ENCODE peak calls at places on chromosomes 11 and 22, in five cellular contexts. One of them, this sample, is unnamed.

GRCh38 chr11:111735262-111736116 is 30.7 kb downstream of the PPP2R1B start:
- DNase-seq in osteoblast: peak; percentile 97
- DNase-seq in AG20443: peak; percentile 92
- DNase-seq in omental fat pad: peak; percentile 70
- DNase-seq in NCI-H2081: peak; percentile 91
- DNase-seq in this sample: peak; percentile 43

GRCh38 chr22:29253561-29254282 is 14.1 kb downstream of the RHBDD3 start:
- DNase-seq in NCI-H2081: no peak
- DNase-seq in AG20443: no peak
- DNase-seq in omental fat pad: no peak
- DNase-seq in osteoblast: peak; percentile 32
- DNase-seq in this sample: no peak

GRCh38 chr11:133835258-133836075 is 9.8 kb downstream of the SPATA19 start:
- DNase-seq in osteoblast: peak; percentile 98
- DNase-seq in AG20443: peak; percentile 83
- DNase-seq in omental fat pad: no peak
- DNase-seq in NCI-H2081: peak; percentile 77
- DNase-seq in this sample: peak; percentile 75

GRCh38 chr11:94934362-94934761 is 39.0 kb downstream of the CWC15 start:
- DNase-seq in AG20443: peak; percentile 65
- DNase-seq in omental fat pad: no peak
- DNase-seq in NCI-H2081: no peak
- DNase-seq in osteoblast: peak; percentile 71
- DNase-seq in this sample: peak; percentile 62

GRCh38 chr11:99020324-99021225 is at the start of gene CNTN5:
- DNase-seq in AG20443: peak; percentile 17
- DNase-seq in osteoblast: no peak
- DNase-seq in omental fat pad: no peak
- DNase-seq in NCI-H2081: peak; percentile 87
- DNase-seq in this sample: peak; percentile 49

GRCh38 chr11:122069946-122070345 is 46.1 kb downstream of the BLID start:
- DNase-seq in osteoblast: peak; percentile 31
- DNase-seq in AG20443: peak; percentile 74
- DNase-seq in omental fat pad: peak; percentile 28
- DNase-seq in NCI-H2081: peak; percentile 85
- DNase-seq in this sample: peak; percentile 65

GRCh38 chr22:45248832-45249561 is 8.3 kb upstream of the KIAA0930 start:
- DNase-seq in NCI-H2081: no peak
- DNase-seq in AG20443: no peak
- DNase-seq in osteoblast: peak; percentile 58
- DNase-seq in omental fat pad: no peak
- DNase-seq in this sample: no peak

GRCh38 chr11:34086554-34087278 is 18.7 kb upstream of the NAT10 start:
- DNase-seq in omental fat pad: no peak
- DNase-seq in NCI-H2081: no peak
- DNase-seq in AG20443: no peak
- DNase-seq in osteoblast: peak; percentile 80
- DNase-seq in this sample: no peak

GRCh38 chr11:71525938-71526495 is 1.1 kb upstream of the KRTAP5-7 start:
- DNase-seq in omental fat pad: no peak
- DNase-seq in osteoblast: no peak
- DNase-seq in NCI-H2081: no peak
- DNase-seq in AG20443: no peak
- DNase-seq in this sample: no peak

GRCh38 chr11:76995177-76995576 is 39.0 kb upstream of the B3GNT6 start:
- DNase-seq in omental fat pad: no peak
- DNase-seq in osteoblast: peak; percentile 62
- DNase-seq in NCI-H2081: no peak
- DNase-seq in AG20443: no peak
- DNase-seq in this sample: no peak

GRCh38 chr22:29621761-29622526 is 18.5 kb downstream of the NF2 start:
- DNase-seq in NCI-H2081: no peak
- DNase-seq in omental fat pad: no peak
- DNase-seq in osteoblast: peak; percentile 85
- DNase-seq in AG20443: peak; percentile 71
- DNase-seq in this sample: no peak

GRCh38 chr11:11786234-11786633 is 55.5 kb upstream of the USP47 start:
- DNase-seq in NCI-H2081: no peak
- DNase-seq in osteoblast: no peak
- DNase-seq in omental fat pad: no peak
- DNase-seq in AG20443: no peak
- DNase-seq in this sample: no peak

This sample was measured in iPS-NIHi11.